ENCODE peak calls at places on chromosomes 16 and 17, in five cellular contexts. One of them, this sample, is unnamed.

GRCh38 chr17:17706140-17707060 is 25.1 kb downstream of the RAI1 start:
- DNase-seq in fibroblast of lung: no peak
- DNase-seq in PC-9: no peak
- DNase-seq in neural progenitor cell: no peak
- DNase-seq in HCT116: no peak
- DNase-seq in this sample: no peak

GRCh38 chr16:69064164-69064563 is 41.3 kb upstream of the HAS3 start:
- DNase-seq in neural progenitor cell: no peak
- DNase-seq in fibroblast of lung: no peak
- DNase-seq in PC-9: peak
- DNase-seq in HCT116: peak
- DNase-seq in this sample: no peak

GRCh38 chr17:9837551-9838471 is 12.1 kb downstream of the GLP2R start:
- DNase-seq in fibroblast of lung: peak
- DNase-seq in neural progenitor cell: no peak
- DNase-seq in HCT116: no peak
- DNase-seq in PC-9: peak
- DNase-seq in this sample: no peak

GRCh38 chr17:66210208-66210574 is 18.3 kb upstream of the CEP112 start:
- DNase-seq in HCT116: no peak
- DNase-seq in PC-9: no peak
- DNase-seq in fibroblast of lung: no peak
- DNase-seq in neural progenitor cell: no peak
- DNase-seq in this sample: no peak

GRCh38 chr17:3950584-3950983 is 13.7 kb downstream of the ATP2A3 start:
- DNase-seq in fibroblast of lung: no peak
- DNase-seq in HCT116: no peak
- DNase-seq in neural progenitor cell: no peak
- DNase-seq in PC-9: no peak
- DNase-seq in this sample: no peak

GRCh38 chr17:51860934-51861561 is 297.5 kb downstream of the CA10 start:
- DNase-seq in PC-9: no peak
- DNase-seq in neural progenitor cell: peak
- DNase-seq in fibroblast of lung: no peak
- DNase-seq in HCT116: peak
- DNase-seq in this sample: peak

GRCh38 chr16:85556456-85557082 is 56.6 kb upstream of the GSE1 start:
- DNase-seq in neural progenitor cell: peak
- DNase-seq in PC-9: no peak
- DNase-seq in HCT116: no peak
- DNase-seq in fibroblast of lung: peak
- DNase-seq in this sample: peak

GRCh38 chr17:30344283-30345088 is 10.6 kb upstream of the TMIGD1 start:
- DNase-seq in HCT116: no peak
- DNase-seq in PC-9: peak
- DNase-seq in neural progenitor cell: no peak
- DNase-seq in fibroblast of lung: peak
- DNase-seq in this sample: no peak

GRCh38 chr16:27231692-27232060 is 28.4 kb downstream of the KDM8 start:
- DNase-seq in fibroblast of lung: no peak
- DNase-seq in PC-9: no peak
- DNase-seq in HCT116: no peak
- DNase-seq in neural progenitor cell: no peak
- DNase-seq in this sample: no peak

GRCh38 chr17:77863814-77864161 is 94.7 kb upstream of the TNRC6C start:
- DNase-seq in HCT116: no peak
- DNase-seq in neural progenitor cell: no peak
- DNase-seq in fibroblast of lung: peak
- DNase-seq in PC-9: no peak
- DNase-seq in this sample: no peak

GRCh38 chr17:8122923-8123694 is 797 bp downstream of the HES7 start:
- DNase-seq in neural progenitor cell: peak
- DNase-seq in HCT116: no peak
- DNase-seq in PC-9: no peak
- DNase-seq in fibroblast of lung: peak
- DNase-seq in this sample: peak

GRCh38 chr16:2821483-2822157 is 4.6 kb downstream of the PRSS21 start:
- DNase-seq in HCT116: no peak
- DNase-seq in neural progenitor cell: no peak
- DNase-seq in PC-9: no peak
- DNase-seq in fibroblast of lung: no peak
- DNase-seq in this sample: no peak

GRCh38 chr16:57533618-57534336 is 2.6 kb downstream of the CCDC102A start:
- DNase-seq in fibroblast of lung: no peak
- DNase-seq in neural progenitor cell: no peak
- DNase-seq in PC-9: no peak
- DNase-seq in HCT116: no peak
- DNase-seq in this sample: peak

GRCh38 chr16:27253526-27253930 is 15.0 kb downstream of the NSMCE1 start:
- DNase-seq in fibroblast of lung: peak
- DNase-seq in HCT116: peak
- DNase-seq in PC-9: peak
- DNase-seq in neural progenitor cell: no peak
- DNase-seq in this sample: no peak

GRCh38 chr17:28407130-28407973 is 1.3 kb upstream of the SLC46A1 start:
- DNase-seq in HCT116: no peak
- DNase-seq in PC-9: no peak
- DNase-seq in neural progenitor cell: peak
- DNase-seq in fibroblast of lung: no peak
- DNase-seq in this sample: no peak

GRCh38 chr17:78817123-78817522 is 23.5 kb downstream of the USP36 start:
- DNase-seq in HCT116: no peak
- DNase-seq in neural progenitor cell: no peak
- DNase-seq in PC-9: no peak
- DNase-seq in fibroblast of lung: no peak
- DNase-seq in this sample: peak

GRCh38 chr17:43702636-43703035 is 40.9 kb upstream of the MEOX1 start:
- DNase-seq in PC-9: no peak
- DNase-seq in fibroblast of lung: peak
- DNase-seq in neural progenitor cell: no peak
- DNase-seq in HCT116: no peak
- DNase-seq in this sample: peak

GRCh38 chr16:760498-761343 is at the start of gene MSLN:
- DNase-seq in HCT116: peak
- DNase-seq in PC-9: peak
- DNase-seq in fibroblast of lung: peak
- DNase-seq in neural progenitor cell: no peak
- DNase-seq in this sample: no peak

GRCh38 chr17:50613596-50613995 is 21.1 kb upstream of the ABCC3 start:
- DNase-seq in neural progenitor cell: peak
- DNase-seq in HCT116: no peak
- DNase-seq in fibroblast of lung: no peak
- DNase-seq in PC-9: no peak
- DNase-seq in this sample: no peak

GRCh38 chr16:74738134-74738541 is 36.5 kb downstream of the FA2H start:
- DNase-seq in HCT116: peak
- DNase-seq in PC-9: peak
- DNase-seq in fibroblast of lung: peak
- DNase-seq in neural progenitor cell: peak
- DNase-seq in this sample: no peak

GRCh38 chr17:75738218-75738802 is 17.1 kb downstream of the ITGB4 start:
- DNase-seq in PC-9: no peak
- DNase-seq in HCT116: no peak
- DNase-seq in neural progenitor cell: no peak
- DNase-seq in fibroblast of lung: no peak
- DNase-seq in this sample: no peak

GRCh38 chr17:79355186-79355585 is 255.7 kb downstream of the RBFOX3 start:
- DNase-seq in fibroblast of lung: no peak
- DNase-seq in neural progenitor cell: no peak
- DNase-seq in PC-9: no peak
- DNase-seq in HCT116: no peak
- DNase-seq in this sample: no peak

GRCh38 chr17:42277342-42277712 is 1.1 kb upstream of the STAT5B start:
- DNase-seq in PC-9: no peak
- DNase-seq in HCT116: no peak
- DNase-seq in neural progenitor cell: peak
- DNase-seq in fibroblast of lung: no peak
- DNase-seq in this sample: no peak

GRCh38 chr17:45929344-45929743 is 35.0 kb downstream of the MAPT start:
- DNase-seq in PC-9: no peak
- DNase-seq in fibroblast of lung: no peak
- DNase-seq in HCT116: no peak
- DNase-seq in neural progenitor cell: no peak
- DNase-seq in this sample: no peak

GRCh38 chr17:52383493-52384100 is 225.1 kb upstream of the CA10 start:
- DNase-seq in neural progenitor cell: peak
- DNase-seq in PC-9: peak
- DNase-seq in HCT116: peak
- DNase-seq in fibroblast of lung: peak
- DNase-seq in this sample: peak

GRCh38 chr17:38436386-38436785 is 8.1 kb downstream of the ARHGAP23 start:
- DNase-seq in HCT116: no peak
- DNase-seq in PC-9: no peak
- DNase-seq in neural progenitor cell: no peak
- DNase-seq in fibroblast of lung: no peak
- DNase-seq in this sample: no peak

GRCh38 chr17:51507444-51507843 is 247.1 kb downstream of the UTP18 start:
- DNase-seq in neural progenitor cell: no peak
- DNase-seq in HCT116: no peak
- DNase-seq in PC-9: no peak
- DNase-seq in fibroblast of lung: no peak
- DNase-seq in this sample: no peak

GRCh38 chr17:46978489-46979022 is 497 bp downstream of the RPRML start:
- DNase-seq in neural progenitor cell: peak
- DNase-seq in PC-9: no peak
- DNase-seq in fibroblast of lung: no peak
- DNase-seq in HCT116: no peak
- DNase-seq in this sample: no peak

GRCh38 chr17:78131172-78132085 is 858 bp downstream of the TMC8 start:
- DNase-seq in HCT116: no peak
- DNase-seq in neural progenitor cell: peak
- DNase-seq in fibroblast of lung: no peak
- DNase-seq in PC-9: no peak
- DNase-seq in this sample: peak

GRCh38 chr16:82083710-82084353 is 48.8 kb downstream of the HSD17B2 start:
- DNase-seq in neural progenitor cell: no peak
- DNase-seq in PC-9: no peak
- DNase-seq in HCT116: no peak
- DNase-seq in fibroblast of lung: no peak
- DNase-seq in this sample: no peak

GRCh38 chr17:19648475-19649406 is at the start of gene ALDH3A2:
- DNase-seq in neural progenitor cell: peak
- DNase-seq in fibroblast of lung: peak
- DNase-seq in HCT116: peak
- DNase-seq in PC-9: peak
- DNase-seq in this sample: no peak
- TF ChIP-seq CTCF in neural progenitor cell: peak
- TF ChIP-seq CTCF in fibroblast of lung: peak
- TF ChIP-seq CTCF in HCT116: no peak
- TF ChIP-seq CTCF in PC-9: no peak
- TF ChIP-seq CTCF in this sample: no peak

GRCh38 chr17:74199306-74200092 is 4.0 kb upstream of the RPL38 start:
- DNase-seq in HCT116: no peak
- DNase-seq in neural progenitor cell: peak
- DNase-seq in fibroblast of lung: peak
- DNase-seq in PC-9: no peak
- DNase-seq in this sample: peak
- TF ChIP-seq EZH2 in HCT116: no peak
- TF ChIP-seq EZH2 in neural progenitor cell: no peak
- TF ChIP-seq EZH2 in fibroblast of lung: peak
- TF ChIP-seq EZH2 in PC-9: no peak
- TF ChIP-seq EZH2 in this sample: no peak

DNA sequence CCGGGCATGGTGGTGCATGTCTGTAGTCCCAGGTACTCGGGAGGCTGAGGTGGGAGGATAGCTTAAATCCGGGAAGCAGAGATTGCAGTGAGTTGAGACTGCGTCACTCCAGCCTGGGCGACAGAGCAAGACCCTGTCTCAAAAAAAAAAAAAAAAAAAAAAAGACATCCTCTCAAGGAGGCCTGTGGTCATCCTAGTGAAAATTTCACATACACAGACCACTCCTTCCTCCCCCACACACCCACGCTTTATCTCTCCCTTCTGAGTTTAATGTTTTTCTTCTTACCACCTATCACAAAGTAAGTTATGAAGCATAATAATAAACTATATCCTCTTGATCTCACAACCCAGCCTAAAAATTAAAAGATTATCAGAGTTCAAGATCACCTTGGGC is 1.3 kb upstream of the NOL11 start:
- DNase-seq in HCT116: no peak
- DNase-seq in fibroblast of lung: no peak
- DNase-seq in neural progenitor cell: no peak
- DNase-seq in PC-9: no peak
- DNase-seq in this sample: no peak
- H2AFZ ChIP-seq in HCT116: no peak
- H2AFZ ChIP-seq in fibroblast of lung: no peak
- H2AFZ ChIP-seq in neural progenitor cell: no peak
- H2AFZ ChIP-seq in PC-9: no peak
- H2AFZ ChIP-seq in this sample: peak

GRCh38 chr16:84183911-84184310 is 2.9 kb downstream of the TAF1C start:
- DNase-seq in fibroblast of lung: no peak
- DNase-seq in HCT116: no peak
- DNase-seq in neural progenitor cell: no peak
- DNase-seq in PC-9: no peak
- DNase-seq in this sample: no peak
- TF ChIP-seq CTCF in fibroblast of lung: no peak
- TF ChIP-seq CTCF in HCT116: peak
- TF ChIP-seq CTCF in neural progenitor cell: peak
- TF ChIP-seq CTCF in PC-9: peak
- TF ChIP-seq CTCF in this sample: no peak

GRCh38 chr17:48532261-48532660 is 1.4 kb upstream of the HOXB1 start:
- DNase-seq in fibroblast of lung: no peak
- DNase-seq in neural progenitor cell: no peak
- DNase-seq in PC-9: no peak
- DNase-seq in HCT116: no peak
- DNase-seq in this sample: no peak
- TF ChIP-seq EZH2 in fibroblast of lung: no peak
- TF ChIP-seq EZH2 in neural progenitor cell: no peak
- TF ChIP-seq EZH2 in PC-9: no peak
- TF ChIP-seq EZH2 in HCT116: no peak
- TF ChIP-seq EZH2 in this sample: no peak

This sample was measured in DND-41.